ENCODE peak calls at places on chromosome 1, in six cellular contexts. One of them, this sample, is unnamed.

GRCh38 chr1:205376739-205377138 is 20.0 kb upstream of the KLHDC8A start:
- DNase-seq in activated gamma-delta T cell treated with Interleukin-2 at 50 U/mL for 16 hours: no peak
- DNase-seq in right lobe of liver: no peak
- DNase-seq in T-cell: no peak
- DNase-seq in activated naive CD4-positive, alpha-beta T cell treated with Interleukin-2 at 50 U/mL for 16 hours: no peak
- DNase-seq in kidney glomerular epithelial cell: no peak
- DNase-seq in this sample: no peak

GRCh38 chr1:110765640-110766335 is 91.0 kb upstream of the KCNA3 start:
- DNase-seq in right lobe of liver: no peak
- DNase-seq in kidney glomerular epithelial cell: peak; percentile 37
- DNase-seq in activated gamma-delta T cell treated with Interleukin-2 at 50 U/mL for 16 hours: peak; percentile 54
- DNase-seq in activated naive CD4-positive, alpha-beta T cell treated with Interleukin-2 at 50 U/mL for 16 hours: peak; percentile 49
- DNase-seq in T-cell: peak; percentile 53
- DNase-seq in this sample: peak; percentile 66

GRCh38 chr1:18997508-18997907 is 41.0 kb upstream of the IFFO2 start:
- DNase-seq in kidney glomerular epithelial cell: no peak
- DNase-seq in T-cell: no peak
- DNase-seq in activated gamma-delta T cell treated with Interleukin-2 at 50 U/mL for 16 hours: no peak
- DNase-seq in activated naive CD4-positive, alpha-beta T cell treated with Interleukin-2 at 50 U/mL for 16 hours: no peak
- DNase-seq in right lobe of liver: no peak
- DNase-seq in this sample: no peak

GRCh38 chr1:16117369-16117768 is 38.5 kb downstream of the EPHA2 start:
- DNase-seq in kidney glomerular epithelial cell: no peak
- DNase-seq in right lobe of liver: no peak
- DNase-seq in activated naive CD4-positive, alpha-beta T cell treated with Interleukin-2 at 50 U/mL for 16 hours: no peak
- DNase-seq in activated gamma-delta T cell treated with Interleukin-2 at 50 U/mL for 16 hours: no peak
- DNase-seq in T-cell: no peak
- DNase-seq in this sample: no peak

GRCh38 chr1:200409203-200409760 is 554 bp downstream of the ZNF281 start:
- DNase-seq in activated naive CD4-positive, alpha-beta T cell treated with Interleukin-2 at 50 U/mL for 16 hours: peak; percentile 48
- DNase-seq in right lobe of liver: peak; percentile 66
- DNase-seq in T-cell: peak; percentile 5
- DNase-seq in kidney glomerular epithelial cell: no peak
- DNase-seq in activated gamma-delta T cell treated with Interleukin-2 at 50 U/mL for 16 hours: peak; percentile 24
- DNase-seq in this sample: peak; percentile 53

GRCh38 chr1:99180915-99181314 is 83.4 kb upstream of the PLPPR4 start:
- DNase-seq in kidney glomerular epithelial cell: no peak
- DNase-seq in activated naive CD4-positive, alpha-beta T cell treated with Interleukin-2 at 50 U/mL for 16 hours: no peak
- DNase-seq in right lobe of liver: no peak
- DNase-seq in T-cell: no peak
- DNase-seq in activated gamma-delta T cell treated with Interleukin-2 at 50 U/mL for 16 hours: no peak
- DNase-seq in this sample: no peak

GRCh38 chr1:5551274-5551966 is 440.8 kb downstream of the NPHP4 start:
- DNase-seq in T-cell: no peak
- DNase-seq in activated gamma-delta T cell treated with Interleukin-2 at 50 U/mL for 16 hours: no peak
- DNase-seq in kidney glomerular epithelial cell: no peak
- DNase-seq in right lobe of liver: no peak
- DNase-seq in activated naive CD4-positive, alpha-beta T cell treated with Interleukin-2 at 50 U/mL for 16 hours: no peak
- DNase-seq in this sample: no peak

GRCh38 chr1:41436281-41437010 is 48.0 kb downstream of the EDN2 start:
- DNase-seq in right lobe of liver: no peak
- DNase-seq in activated gamma-delta T cell treated with Interleukin-2 at 50 U/mL for 16 hours: no peak
- DNase-seq in kidney glomerular epithelial cell: no peak
- DNase-seq in T-cell: no peak
- DNase-seq in activated naive CD4-positive, alpha-beta T cell treated with Interleukin-2 at 50 U/mL for 16 hours: no peak
- DNase-seq in this sample: no peak

GRCh38 chr1:47901001-47901575 is 96.1 kb downstream of the TRABD2B start:
- DNase-seq in activated gamma-delta T cell treated with Interleukin-2 at 50 U/mL for 16 hours: no peak
- DNase-seq in kidney glomerular epithelial cell: no peak
- DNase-seq in activated naive CD4-positive, alpha-beta T cell treated with Interleukin-2 at 50 U/mL for 16 hours: no peak
- DNase-seq in right lobe of liver: no peak
- DNase-seq in T-cell: no peak
- DNase-seq in this sample: no peak